ENCODE peak calls at places on chromosomes 4 and X, in nine cellular contexts. One of them, this sample, is unnamed.

GRCh38 chrX:104854188-104854587 is 288.2 kb downstream of the IL1RAPL2 start:
- DNase-seq in AG10803: no peak
- DNase-seq in activated B cell treated with CpG ODN at 0.5 μM for 24 hours: no peak
- DNase-seq in RWPE1: peak; percentile 0
- DNase-seq in cardiac fibroblast: peak; percentile 1
- DNase-seq in fibroblast of mammary gland: peak; percentile 70
- DNase-seq in astrocyte of the cerebellum: peak; percentile 75
- DNase-seq in nephron progenitor cell: no peak
- DNase-seq in AG09309: no peak
- DNase-seq in this sample: no peak

GRCh38 chrX:102517331-102517730 is 792 bp upstream of the TMSB15A start:
- DNase-seq in nephron progenitor cell: no peak
- DNase-seq in cardiac fibroblast: peak; percentile 3
- DNase-seq in AG09309: no peak
- DNase-seq in RWPE1: no peak
- DNase-seq in activated B cell treated with CpG ODN at 0.5 μM for 24 hours: no peak
- DNase-seq in astrocyte of the cerebellum: no peak
- DNase-seq in AG10803: peak; percentile 1
- DNase-seq in fibroblast of mammary gland: peak; percentile 37
- DNase-seq in this sample: no peak

GRCh38 chrX:133440797-133441163 is 25.5 kb upstream of the GPC4 start:
- DNase-seq in activated B cell treated with CpG ODN at 0.5 μM for 24 hours: no peak
- DNase-seq in cardiac fibroblast: no peak
- DNase-seq in fibroblast of mammary gland: no peak
- DNase-seq in nephron progenitor cell: no peak
- DNase-seq in AG09309: no peak
- DNase-seq in AG10803: no peak
- DNase-seq in astrocyte of the cerebellum: no peak
- DNase-seq in RWPE1: no peak
- DNase-seq in this sample: no peak

GRCh38 chrX:17057209-17057608 is 110.8 kb downstream of the REPS2 start:
- DNase-seq in cardiac fibroblast: no peak
- DNase-seq in fibroblast of mammary gland: no peak
- DNase-seq in astrocyte of the cerebellum: no peak
- DNase-seq in activated B cell treated with CpG ODN at 0.5 μM for 24 hours: no peak
- DNase-seq in AG10803: no peak
- DNase-seq in RWPE1: no peak
- DNase-seq in AG09309: no peak
- DNase-seq in nephron progenitor cell: no peak
- DNase-seq in this sample: no peak

GRCh38 chr4:81754169-81754568 is 282.5 kb upstream of the RASGEF1B start:
- DNase-seq in AG10803: no peak
- DNase-seq in cardiac fibroblast: no peak
- DNase-seq in nephron progenitor cell: no peak
- DNase-seq in RWPE1: no peak
- DNase-seq in AG09309: no peak
- DNase-seq in activated B cell treated with CpG ODN at 0.5 μM for 24 hours: no peak
- DNase-seq in fibroblast of mammary gland: no peak
- DNase-seq in astrocyte of the cerebellum: no peak
- DNase-seq in this sample: no peak

GRCh38 chr4:140353836-140354235 is 19.6 kb upstream of the SCOC start:
- DNase-seq in RWPE1: no peak
- DNase-seq in activated B cell treated with CpG ODN at 0.5 μM for 24 hours: no peak
- DNase-seq in astrocyte of the cerebellum: no peak
- DNase-seq in AG10803: no peak
- DNase-seq in nephron progenitor cell: no peak
- DNase-seq in AG09309: no peak
- DNase-seq in fibroblast of mammary gland: no peak
- DNase-seq in cardiac fibroblast: no peak
- DNase-seq in this sample: no peak

GRCh38 chrX:38820751-38821150 is 19.5 kb downstream of the MID1IP1 start:
- DNase-seq in nephron progenitor cell: no peak
- DNase-seq in fibroblast of mammary gland: no peak
- DNase-seq in AG10803: no peak
- DNase-seq in RWPE1: no peak
- DNase-seq in AG09309: no peak
- DNase-seq in cardiac fibroblast: no peak
- DNase-seq in astrocyte of the cerebellum: no peak
- DNase-seq in activated B cell treated with CpG ODN at 0.5 μM for 24 hours: no peak
- DNase-seq in this sample: no peak

GRCh38 chr4:75995727-75996126 is 5.0 kb upstream of the SDAD1 start:
- DNase-seq in fibroblast of mammary gland: peak; percentile 66
- DNase-seq in RWPE1: peak; percentile 41
- DNase-seq in AG09309: peak; percentile 16
- DNase-seq in AG10803: peak; percentile 60
- DNase-seq in activated B cell treated with CpG ODN at 0.5 μM for 24 hours: no peak
- DNase-seq in astrocyte of the cerebellum: peak; percentile 33
- DNase-seq in cardiac fibroblast: peak; percentile 72
- DNase-seq in nephron progenitor cell: peak; percentile 14
- DNase-seq in this sample: no peak

DNA sequence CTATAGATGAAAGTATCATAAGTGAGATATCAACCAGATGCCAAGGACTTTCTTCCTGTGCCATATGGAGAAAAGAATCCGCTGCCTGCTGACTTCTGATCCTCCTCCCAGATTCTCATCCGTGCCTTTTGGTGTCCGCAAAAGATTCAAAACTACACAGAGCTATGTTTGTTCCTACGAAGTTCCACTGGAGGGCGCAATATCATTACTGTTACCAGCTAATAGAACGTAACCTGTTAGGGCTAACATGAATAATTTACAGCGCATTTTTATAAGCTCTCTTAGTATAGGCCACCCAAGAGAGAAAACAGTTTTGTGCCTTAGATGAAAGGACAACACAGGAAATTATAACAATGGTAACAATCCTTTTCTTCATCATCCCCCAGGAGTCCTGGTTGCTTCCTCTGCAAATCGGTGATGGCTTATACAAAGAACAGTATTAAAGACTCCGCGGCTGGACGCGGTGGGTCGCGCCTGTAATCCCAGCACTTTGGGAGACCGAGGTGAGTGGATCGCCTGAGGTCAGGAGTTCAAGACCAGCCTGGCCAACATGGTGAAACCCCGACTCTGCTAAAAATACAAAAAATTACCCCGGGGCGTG is 22.8 kb upstream of the CENPVL3 start:
- DNase-seq in activated B cell treated with CpG ODN at 0.5 μM for 24 hours: no peak
- DNase-seq in astrocyte of the cerebellum: peak; percentile 36
- DNase-seq in RWPE1: peak; percentile 9
- DNase-seq in AG10803: peak; percentile 46
- DNase-seq in nephron progenitor cell: peak; percentile 11
- DNase-seq in AG09309: peak; percentile 3
- DNase-seq in fibroblast of mammary gland: peak; percentile 59
- DNase-seq in cardiac fibroblast: peak; percentile 71
- DNase-seq in this sample: no peak
- TF ChIP-seq CTCF in activated B cell treated with CpG ODN at 0.5 μM for 24 hours: no peak
- TF ChIP-seq CTCF in astrocyte of the cerebellum: peak; percentile 44
- TF ChIP-seq CTCF in RWPE1: no peak
- TF ChIP-seq CTCF in AG10803: peak; percentile 59
- TF ChIP-seq CTCF in nephron progenitor cell: peak; percentile 52
- TF ChIP-seq CTCF in AG09309: peak; percentile 51
- TF ChIP-seq CTCF in fibroblast of mammary gland: peak; percentile 48
- TF ChIP-seq CTCF in cardiac fibroblast: peak; percentile 46
- TF ChIP-seq CTCF in this sample: peak; percentile 67

GRCh38 chr4:10160280-10160856 is 43.8 kb upstream of the WDR1 start:
- DNase-seq in nephron progenitor cell: no peak
- DNase-seq in fibroblast of mammary gland: peak; percentile 21
- DNase-seq in AG10803: peak; percentile 47
- DNase-seq in RWPE1: no peak
- DNase-seq in activated B cell treated with CpG ODN at 0.5 μM for 24 hours: no peak
- DNase-seq in cardiac fibroblast: peak; percentile 69
- DNase-seq in AG09309: no peak
- DNase-seq in astrocyte of the cerebellum: no peak
- DNase-seq in this sample: no peak
- TF ChIP-seq CTCF in nephron progenitor cell: peak; percentile 13
- TF ChIP-seq CTCF in fibroblast of mammary gland: no peak
- TF ChIP-seq CTCF in AG10803: peak; percentile 58
- TF ChIP-seq CTCF in RWPE1: no peak
- TF ChIP-seq CTCF in activated B cell treated with CpG ODN at 0.5 μM for 24 hours: no peak
- TF ChIP-seq CTCF in cardiac fibroblast: peak; percentile 40
- TF ChIP-seq CTCF in AG09309: peak; percentile 47
- TF ChIP-seq CTCF in astrocyte of the cerebellum: no peak
- TF ChIP-seq CTCF in this sample: no peak

GRCh38 chr4:52983563-52984303 is 121.6 kb downstream of the RASL11B start:
- DNase-seq in cardiac fibroblast: peak; percentile 75
- DNase-seq in fibroblast of mammary gland: peak; percentile 75
- DNase-seq in activated B cell treated with CpG ODN at 0.5 μM for 24 hours: no peak
- DNase-seq in nephron progenitor cell: peak; percentile 19
- DNase-seq in RWPE1: peak; percentile 59
- DNase-seq in astrocyte of the cerebellum: peak; percentile 65
- DNase-seq in AG10803: peak; percentile 59
- DNase-seq in AG09309: no peak
- DNase-seq in this sample: no peak
- TF ChIP-seq CTCF in cardiac fibroblast: peak; percentile 54
- TF ChIP-seq CTCF in fibroblast of mammary gland: peak; percentile 76
- TF ChIP-seq CTCF in activated B cell treated with CpG ODN at 0.5 μM for 24 hours: peak; percentile 22
- TF ChIP-seq CTCF in nephron progenitor cell: peak; percentile 70
- TF ChIP-seq CTCF in RWPE1: peak; percentile 67
- TF ChIP-seq CTCF in astrocyte of the cerebellum: peak; percentile 51
- TF ChIP-seq CTCF in AG10803: peak; percentile 81
- TF ChIP-seq CTCF in AG09309: peak; percentile 64
- TF ChIP-seq CTCF in this sample: peak; percentile 82

DNA sequence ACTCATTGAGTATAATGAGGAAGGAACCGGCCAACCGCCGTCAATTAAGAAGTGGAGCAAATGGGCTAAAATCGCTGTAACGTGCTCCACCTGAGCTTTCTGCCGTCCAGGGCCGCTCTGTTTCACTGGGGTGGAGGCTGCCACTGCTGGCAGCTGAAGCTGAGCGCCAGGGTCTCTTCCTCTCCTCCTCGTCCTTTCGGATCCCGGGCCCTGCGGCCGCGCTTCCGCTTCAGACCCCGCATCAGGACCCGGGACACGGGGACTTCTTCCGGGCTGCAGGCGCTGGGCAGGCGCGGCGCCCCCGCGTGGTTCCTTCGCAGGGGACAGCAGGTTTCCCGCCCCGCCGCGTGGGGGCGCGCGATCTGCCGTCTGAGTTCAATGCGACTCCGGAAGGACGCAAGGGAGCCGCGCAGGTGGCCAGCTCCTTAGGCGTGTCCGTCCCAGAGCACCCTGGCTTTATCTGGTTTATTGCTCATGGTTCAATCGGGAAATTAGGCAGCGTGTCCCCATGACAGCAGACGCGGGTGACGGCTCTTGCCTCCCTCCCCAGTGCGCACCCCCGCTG is 519.8 kb downstream of the TRIML1 start:
- DNase-seq in AG10803: no peak
- DNase-seq in astrocyte of the cerebellum: no peak
- DNase-seq in fibroblast of mammary gland: no peak
- DNase-seq in nephron progenitor cell: no peak
- DNase-seq in AG09309: no peak
- DNase-seq in activated B cell treated with CpG ODN at 0.5 μM for 24 hours: no peak
- DNase-seq in cardiac fibroblast: no peak
- DNase-seq in RWPE1: no peak
- DNase-seq in this sample: no peak
- TF ChIP-seq CTCF in AG10803: no peak
- TF ChIP-seq CTCF in astrocyte of the cerebellum: no peak
- TF ChIP-seq CTCF in fibroblast of mammary gland: no peak
- TF ChIP-seq CTCF in nephron progenitor cell: no peak
- TF ChIP-seq CTCF in AG09309: no peak
- TF ChIP-seq CTCF in activated B cell treated with CpG ODN at 0.5 μM for 24 hours: no peak
- TF ChIP-seq CTCF in cardiac fibroblast: no peak
- TF ChIP-seq CTCF in RWPE1: no peak
- TF ChIP-seq CTCF in this sample: no peak

GRCh38 chr4:165433529-165433928 is 54.7 kb downstream of the CPE start:
- DNase-seq in activated B cell treated with CpG ODN at 0.5 μM for 24 hours: no peak
- DNase-seq in AG10803: no peak
- DNase-seq in cardiac fibroblast: no peak
- DNase-seq in RWPE1: no peak
- DNase-seq in fibroblast of mammary gland: no peak
- DNase-seq in nephron progenitor cell: no peak
- DNase-seq in astrocyte of the cerebellum: no peak
- DNase-seq in AG09309: no peak
- DNase-seq in this sample: no peak
- TF ChIP-seq CTCF in activated B cell treated with CpG ODN at 0.5 μM for 24 hours: no peak
- TF ChIP-seq CTCF in AG10803: no peak
- TF ChIP-seq CTCF in cardiac fibroblast: no peak
- TF ChIP-seq CTCF in RWPE1: no peak
- TF ChIP-seq CTCF in fibroblast of mammary gland: no peak
- TF ChIP-seq CTCF in nephron progenitor cell: no peak
- TF ChIP-seq CTCF in astrocyte of the cerebellum: no peak
- TF ChIP-seq CTCF in AG09309: no peak
- TF ChIP-seq CTCF in this sample: no peak

GRCh38 chr4:139099366-139099982 is 77.5 kb downstream of the ELF2 start:
- DNase-seq in RWPE1: peak; percentile 59
- DNase-seq in astrocyte of the cerebellum: peak; percentile 81
- DNase-seq in fibroblast of mammary gland: peak; percentile 89
- DNase-seq in nephron progenitor cell: peak; percentile 75
- DNase-seq in AG10803: peak; percentile 81
- DNase-seq in activated B cell treated with CpG ODN at 0.5 μM for 24 hours: peak; percentile 28
- DNase-seq in cardiac fibroblast: peak; percentile 90
- DNase-seq in AG09309: peak; percentile 58
- DNase-seq in this sample: peak; percentile 46
- TF ChIP-seq CTCF in RWPE1: peak; percentile 87
- TF ChIP-seq CTCF in astrocyte of the cerebellum: peak; percentile 85
- TF ChIP-seq CTCF in fibroblast of mammary gland: peak; percentile 92
- TF ChIP-seq CTCF in nephron progenitor cell: peak; percentile 86
- TF ChIP-seq CTCF in AG10803: peak; percentile 97
- TF ChIP-seq CTCF in activated B cell treated with CpG ODN at 0.5 μM for 24 hours: no peak
- TF ChIP-seq CTCF in cardiac fibroblast: peak; percentile 78
- TF ChIP-seq CTCF in AG09309: peak; percentile 89
- TF ChIP-seq CTCF in this sample: peak; percentile 79

DNA sequence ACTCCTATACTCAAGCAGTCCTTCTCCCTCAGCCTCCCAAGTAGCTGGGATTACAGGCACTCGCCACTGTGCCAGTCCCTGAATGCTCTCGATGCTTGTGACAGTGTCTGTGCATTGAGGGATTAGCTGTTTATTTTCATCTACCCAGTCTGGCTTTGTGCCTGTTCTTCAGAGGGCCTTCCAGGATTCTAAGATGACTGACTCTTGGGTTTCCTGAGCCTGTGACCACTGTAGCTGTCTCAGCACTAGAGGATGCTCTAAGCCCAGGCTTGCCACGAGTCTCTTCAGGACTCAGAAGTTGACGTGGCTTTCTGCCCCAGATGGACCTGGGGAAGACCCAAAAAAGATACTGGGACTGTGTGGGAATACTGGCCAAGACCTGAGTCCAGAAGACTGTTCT is 201.4 kb downstream of the ARHGAP10 start:
- DNase-seq in fibroblast of mammary gland: peak; percentile 8
- DNase-seq in astrocyte of the cerebellum: no peak
- DNase-seq in nephron progenitor cell: no peak
- DNase-seq in cardiac fibroblast: peak; percentile 15
- DNase-seq in AG10803: no peak
- DNase-seq in RWPE1: no peak
- DNase-seq in AG09309: no peak
- DNase-seq in activated B cell treated with CpG ODN at 0.5 μM for 24 hours: no peak
- DNase-seq in this sample: no peak
- TF ChIP-seq CTCF in fibroblast of mammary gland: no peak
- TF ChIP-seq CTCF in astrocyte of the cerebellum: peak; percentile 20
- TF ChIP-seq CTCF in nephron progenitor cell: no peak
- TF ChIP-seq CTCF in cardiac fibroblast: peak; percentile 6
- TF ChIP-seq CTCF in AG10803: peak; percentile 19
- TF ChIP-seq CTCF in RWPE1: no peak
- TF ChIP-seq CTCF in AG09309: no peak
- TF ChIP-seq CTCF in activated B cell treated with CpG ODN at 0.5 μM for 24 hours: no peak
- TF ChIP-seq CTCF in this sample: no peak